ENCODE peak calls at places on chromosomes 2 and 18, in six cellular contexts. C is HepG2, L is tibial nerve, P is endothelial cell of umbilical vein, T is heart left ventricle, H is uterus. U is an unnamed sample. For H3K4me1, the result is how much of the 10 kb centered on the place peaks cover.

GRCh38 chr2:186841940-186842339 is 7.0 kb downstream of the ZSWIM2 start:
- DNase-seq in C (no peak), L (no peak), P (no peak), T (no peak), H (no peak), U (no peak)

GRCh38 chr2:237412646-237413292 is 1.2 kb downstream of the COL6A3 start:
- DNase-seq in C (no peak), L (no peak), P (no peak), T (no peak), H (peak), U (no peak)

GRCh38 chr2:64699712-64700111 is 46.0 kb upstream of the SERTAD2 start:
- DNase-seq in C (no peak), L (no peak), P (no peak), T (no peak), H (no peak), U (no peak)

GRCh38 chr2:3051266-3051665 is 326.4 kb downstream of the EIPR1 start:
- DNase-seq in C (no peak), L (no peak), P (no peak), T (no peak), H (no peak), U (no peak)

GRCh38 chr2:24984912-24985311 is 13.2 kb upstream of the DNAJC27 start:
- DNase-seq in C (no peak), L (peak), P (no peak), T (peak), H (peak), U (peak)

GRCh38 chr2:205474746-205475145 is 207.6 kb upstream of the NRP2 start:
- DNase-seq in C (no peak), L (no peak), P (peak), T (no peak), H (no peak), U (no peak)

GRCh38 chr2:105812180-105813044 is 67.7 kb downstream of the NCK2 start:
- DNase-seq in C (peak), L (peak), P (peak), T (peak), H (no peak), U (peak)

GRCh38 chr2:58730764-58731487 is 489.8 kb upstream of the FANCL start:
- DNase-seq in C (no peak), L (no peak), P (no peak), T (no peak), H (no peak), U (no peak)

GRCh38 chr2:158984554-158985207 is 16.2 kb downstream of the TANC1 start:
- DNase-seq in C (no peak), L (no peak), P (no peak), T (peak), H (no peak), U (no peak)

GRCh38 chr18:44093253-44093652 is 587.4 kb upstream of the SETBP1 start:
- DNase-seq in C (no peak), L (no peak), P (no peak), T (no peak), H (no peak), U (no peak)

GRCh38 chr2:219905640-219906039 is 278.2 kb downstream of the SLC4A3 start:
- DNase-seq in C (no peak), L (no peak), P (no peak), T (no peak), H (no peak), U (no peak)

DNA sequence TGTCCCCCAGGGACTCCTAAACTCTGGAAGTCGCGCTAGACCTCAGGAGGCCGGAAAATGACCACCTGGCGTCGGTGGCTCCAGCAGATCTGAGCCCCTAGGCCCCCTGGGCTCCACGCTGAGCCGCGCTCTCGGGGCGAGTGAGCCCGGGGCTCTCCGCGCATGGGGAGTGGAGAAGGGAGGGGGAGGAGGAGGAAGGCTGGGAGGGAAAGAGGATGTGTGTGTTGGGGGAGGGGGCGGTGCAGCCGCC is 898 bp upstream of the DLX1 start:
- DNase-seq in C (no peak), L (no peak), P (no peak), T (no peak), H (no peak), U (no peak)
- TF ChIP-seq POLR2A in C (no peak), L (no peak), P (no peak), T (no peak), H (no peak), U (no peak)

GRCh38 chr2:240996834-240997140 is 1.6 kb upstream of the SNED1 start:
- DNase-seq in C (no peak), L (no peak), P (no peak), T (no peak), H (no peak), U (no peak)

GRCh38 chr2:240997141-240997855 is 1.1 kb upstream of the SNED1 start:
- DNase-seq in C (peak), L (peak), P (peak), T (peak), H (peak), U (peak)

GRCh38 chr2:240997856-240998705 is at the start of gene SNED1:
- DNase-seq in C (peak), L (peak), P (peak), T (peak), H (peak), U (peak)

GRCh38 chr2:240995041-240995960 is 3.1 kb upstream of the SNED1 start:
- DNase-seq in C (no peak), L (no peak), P (no peak), T (no peak), H (no peak), U (peak)

GRCh38 chr2:240996161-240996833 is 2.1 kb upstream of the SNED1 start:
- DNase-seq in C (no peak), L (no peak), P (no peak), T (no peak), H (peak), U (no peak)
- H3K4me1 ChIP-seq in C (half or more), L (under half), P (under half), T (under half), H (under half), U (half or more)

GRCh38 chr2:41993086-41993812 is 54.6 kb upstream of the PKDCC start:
- DNase-seq in C (no peak), L (no peak), P (no peak), T (no peak), H (no peak), U (no peak)

GRCh38 chr2:41992700-41993070 is 55.1 kb upstream of the PKDCC start:
- DNase-seq in C (no peak), L (no peak), P (no peak), T (no peak), H (no peak), U (no peak)

GRCh38 chr2:41992056-41992699 is 55.6 kb upstream of the PKDCC start:
- DNase-seq in C (no peak), L (no peak), P (no peak), T (no peak), H (no peak), U (no peak)

GRCh38 chr2:41989503-41990180 is 58.2 kb upstream of the PKDCC start:
- DNase-seq in C (no peak), L (no peak), P (no peak), T (no peak), H (no peak), U (no peak)

GRCh38 chr2:41990688-41991087 is 57.1 kb upstream of the PKDCC start:
- DNase-seq in C (no peak), L (no peak), P (no peak), T (no peak), H (no peak), U (no peak)
- H3K27ac ChIP-seq in C (no peak), L (no peak), P (no peak), T (no peak), H (no peak), U (no peak)

GRCh38 chr18:69985239-69985638 is 37.6 kb upstream of the CD226 start:
- DNase-seq in C (no peak), L (no peak), P (no peak), T (no peak), H (no peak), U (no peak)
- TF ChIP-seq POLR2A in C (no peak), L (no peak), P (no peak), T (no peak), H (no peak), U (no peak)

GRCh38 chr2:44126106-44126797 is 42.4 kb upstream of the PPM1B start:
- DNase-seq in C (no peak), L (no peak), P (no peak), T (no peak), H (no peak), U (no peak)

GRCh38 chr2:44118257-44118656 is 50.4 kb upstream of the PPM1B start:
- DNase-seq in C (no peak), L (no peak), P (no peak), T (no peak), H (no peak), U (no peak)

GRCh38 chr2:44120428-44120827 is 48.2 kb upstream of the PPM1B start:
- DNase-seq in C (no peak), L (no peak), P (no peak), T (no peak), H (no peak), U (no peak)

GRCh38 chr2:44124502-44124901 is 44.2 kb upstream of the PPM1B start:
- DNase-seq in C (no peak), L (no peak), P (no peak), T (no peak), H (no peak), U (no peak)

DNA sequence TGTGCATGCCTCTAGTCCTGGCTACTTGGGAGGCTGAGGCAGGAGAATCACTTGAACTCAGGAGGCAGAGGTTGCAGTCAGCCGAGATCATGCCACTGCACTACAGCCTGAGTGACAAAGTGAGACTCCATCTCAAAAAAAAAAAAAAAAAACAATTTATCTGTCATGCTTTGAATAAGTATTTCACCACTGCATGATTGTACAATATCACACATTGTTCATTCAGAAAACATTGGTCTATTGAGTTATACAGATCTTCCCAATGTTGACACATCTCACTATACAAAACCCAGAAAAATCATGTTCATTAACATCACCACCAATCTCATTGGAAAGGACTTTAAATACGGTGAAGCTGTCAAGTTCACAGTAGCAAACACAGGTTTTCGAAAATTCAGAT is 46.8 kb upstream of the PPM1B start:
- DNase-seq in C (no peak), L (no peak), P (no peak), T (no peak), H (no peak), U (no peak)
- H3K4me1 ChIP-seq in C (under half), L (under half), P (under half), T (under half), H (under half), U (under half)

GRCh38 chr2:197759625-197760292 is 25.4 kb downstream of the BOLL start:
- DNase-seq in C (no peak), L (no peak), P (no peak), T (no peak), H (no peak), U (no peak)

GRCh38 chr2:197760293-197760657 is 24.8 kb downstream of the BOLL start:
- DNase-seq in C (no peak), L (no peak), P (no peak), T (peak), H (no peak), U (no peak)

DNA sequence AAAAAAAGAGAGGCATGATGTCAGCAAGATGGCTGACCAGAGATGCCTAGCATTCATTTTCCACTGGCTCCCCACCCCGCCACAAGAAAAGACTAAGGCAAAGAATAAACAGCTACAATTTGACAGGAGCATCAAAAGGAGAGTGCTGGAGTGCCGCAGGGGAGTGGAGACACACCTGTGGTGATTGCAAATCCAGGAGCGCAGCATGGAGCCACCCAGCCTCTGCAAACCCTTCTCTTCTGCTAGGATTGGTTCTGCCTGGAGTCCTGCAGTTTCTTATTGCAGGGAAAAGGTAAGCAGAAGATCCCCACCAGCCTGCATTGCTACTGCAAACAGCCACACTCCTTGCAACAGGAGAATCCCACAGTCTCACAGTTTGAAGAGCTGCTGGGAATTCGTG is 26.1 kb downstream of the BOLL start:
- DNase-seq in C (no peak), L (no peak), P (no peak), T (no peak), H (no peak), U (no peak)
- H3K27ac ChIP-seq in C (no peak), L (no peak), P (no peak), T (no peak), H (no peak), U (no peak)

GRCh38 chr2:71276311-71277158 is 49.6 kb upstream of the PAIP2B start:
- DNase-seq in C (peak), L (peak), P (peak), T (peak), H (peak), U (peak)
- TF ChIP-seq POLR2A in C (no peak), L (peak), P (peak), T (peak), H (peak), U (peak)

GRCh38 chr2:41933035-41933429 is 114.8 kb upstream of the PKDCC start:
- DNase-seq in C (no peak), L (no peak), P (no peak), T (no peak), H (no peak), U (no peak)
- H3K4me1 ChIP-seq in C (under half), L (under half), P (under half), T (under half), H (under half), U (under half)

DNA sequence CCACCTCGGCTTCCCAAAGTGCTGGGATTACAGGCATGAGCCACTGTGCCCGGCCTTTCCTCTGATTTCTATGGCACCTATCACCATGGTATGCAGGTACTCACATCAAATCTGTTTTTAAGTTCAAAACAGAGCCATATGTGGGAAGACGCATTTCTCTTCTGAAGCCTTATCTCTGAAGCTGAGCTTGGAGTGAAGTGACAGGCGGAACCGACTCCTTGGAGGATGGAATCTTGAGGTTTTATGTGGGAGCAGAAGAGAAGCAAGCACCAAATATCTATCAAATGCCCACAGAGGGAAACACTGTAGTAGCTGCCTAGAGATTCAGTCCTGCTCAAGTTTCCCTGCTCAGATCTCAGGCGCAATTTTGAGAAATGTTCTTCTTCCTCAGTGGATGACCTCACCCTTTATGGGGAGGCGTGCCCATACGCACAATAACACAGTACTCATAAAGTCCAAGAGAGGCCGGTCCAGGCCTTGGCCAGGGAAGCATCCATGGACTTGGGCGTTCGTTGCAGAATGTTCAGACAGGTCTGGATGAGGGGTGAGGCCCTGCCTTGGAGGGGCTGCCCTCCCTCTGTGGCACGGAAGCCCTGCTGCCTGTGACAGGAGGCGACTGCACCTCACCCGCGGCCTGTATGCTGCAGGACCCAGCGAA is 67.9 kb downstream of the HNRNPLL start:
- DNase-seq in C (no peak), L (no peak), P (no peak), T (no peak), H (peak), U (no peak)
- H3K27ac ChIP-seq in C (no peak), L (no peak), P (no peak), T (no peak), H (peak), U (no peak)

GRCh38 chr2:173965372-173966025 is at the start of gene SP3:
- DNase-seq in C (peak), L (peak), P (peak), T (peak), H (peak), U (peak)

GRCh38 chr2:173962583-173963110 is 2.5 kb downstream of the SP3 start:
- DNase-seq in C (no peak), L (no peak), P (peak), T (no peak), H (no peak), U (no peak)

GRCh38 chr2:173963323-173963816 is 1.8 kb downstream of the SP3 start:
- DNase-seq in C (peak), L (peak), P (peak), T (no peak), H (peak), U (peak)

GRCh38 chr2:173964565-173965371 is 405 bp downstream of the SP3 start:
- DNase-seq in C (peak), L (peak), P (peak), T (peak), H (peak), U (peak)

DNA sequence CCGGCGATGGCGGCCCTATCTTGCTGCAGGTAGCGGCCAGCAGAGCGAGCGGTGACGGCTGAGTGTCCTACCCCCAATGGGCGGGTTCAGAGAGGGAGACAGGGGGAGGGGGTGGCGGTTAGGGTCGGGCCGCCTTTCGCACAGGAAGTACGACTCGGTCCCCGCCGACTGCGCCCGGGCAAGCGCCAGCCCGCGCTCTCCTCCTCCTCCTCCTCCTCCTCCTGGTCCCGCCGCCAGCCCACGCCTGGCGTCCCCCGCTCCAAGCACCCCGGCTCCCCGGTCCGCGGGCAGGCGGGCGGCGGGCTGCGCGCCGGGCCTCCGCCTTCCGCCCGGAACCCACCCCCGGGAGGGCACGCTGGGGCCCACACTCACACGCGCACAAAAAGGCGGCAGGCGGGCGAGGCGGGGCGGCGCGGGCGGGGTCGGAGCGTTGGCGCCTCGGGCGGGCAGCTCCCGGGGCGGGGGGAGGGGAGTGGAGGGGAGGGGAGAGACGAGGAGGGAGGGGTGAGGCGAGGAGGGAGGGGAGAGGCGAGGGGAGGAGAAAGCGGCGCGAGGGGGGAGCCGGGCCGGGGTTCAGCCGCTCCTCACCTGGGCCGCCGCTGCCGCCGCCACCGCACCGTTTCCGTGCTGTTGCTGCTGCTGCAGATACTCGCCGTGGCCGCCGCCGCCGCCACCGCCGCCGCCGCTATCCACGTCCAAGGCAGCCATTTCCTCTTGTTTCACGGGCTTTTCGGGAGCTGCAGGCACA is 1.2 kb downstream of the SP3 start:
- DNase-seq in C (peak), L (peak), P (peak), T (peak), H (peak), U (peak)
- TF ChIP-seq POLR2A in C (peak), L (peak), P (peak), T (peak), H (peak), U (peak)

U was measured in body of pancreas.